ENCODE peak calls at places on chromosomes 4 and X, in seven cellular contexts. T is IMR-90, B is endothelial cell of umbilical vein, G is sigmoid colon, F is Peyer's patch, P is heart left ventricle, D is upper lobe of left lung. E is an unnamed sample.

GRCh38 chrX:71919436-71919835 is 8.8 kb downstream of the NHSL2 start:
- DNase-seq in G (no peak), F (no peak), T (peak), P (no peak), B (no peak), D (no peak), E (no peak)

GRCh38 chrX:67780694-67781109 is 236.9 kb downstream of the AR start:
- DNase-seq in F (no peak), D (peak), B (peak), T (peak), P (peak), G (peak), E (peak)

GRCh38 chrX:40099046-40099968 is 1.5 kb upstream of the BCOR start:
- DNase-seq in G (peak), P (peak), F (peak), T (no peak), D (peak), B (no peak), E (peak)

GRCh38 chr4:90292438-90292837 is 165.2 kb downstream of the CCSER1 start:
- DNase-seq in G (no peak), F (no peak), B (no peak), D (no peak), P (no peak), T (no peak), E (no peak)

GRCh38 chr4:181548873-181549541 is 694.2 kb upstream of the TENM3 start:
- DNase-seq in T (peak), G (no peak), D (no peak), B (no peak), P (no peak), F (no peak), E (no peak)

GRCh38 chrX:74925210-74926088 is at the start of gene NEXMIF:
- DNase-seq in D (peak), B (no peak), T (no peak), G (peak), F (peak), P (peak), E (peak)

GRCh38 chr4:1012031-1012739 is 759 bp downstream of the FGFRL1 start:
- DNase-seq in G (peak), B (peak), T (no peak), D (peak), F (peak), P (no peak), E (peak)

GRCh38 chr4:22553560-22553959 is 37.7 kb upstream of the ADGRA3 start:
- DNase-seq in G (no peak), B (no peak), F (no peak), T (no peak), P (no peak), D (no peak), E (no peak)

GRCh38 chrX:25275159-25275558 is 259.4 kb upstream of the ARX start:
- DNase-seq in F (no peak), P (no peak), D (no peak), G (no peak), T (no peak), B (no peak), E (no peak)

GRCh38 chr4:102675142-102675541 is 85.6 kb downstream of the MANBA start:
- DNase-seq in G (no peak), F (no peak), D (no peak), P (no peak), B (no peak), T (peak), E (no peak)

GRCh38 chrX:154349979-154350378 is 24.5 kb downstream of the FLNA start:
- DNase-seq in T (no peak), F (no peak), G (no peak), P (no peak), D (no peak), B (no peak), E (no peak)

GRCh38 chr4:110287130-110287529 is 88.7 kb upstream of the ELOVL6 start:
- DNase-seq in T (peak), D (no peak), F (no peak), B (no peak), P (no peak), G (no peak), E (no peak)

GRCh38 chrX:68936608-68937007 is 107.8 kb downstream of the EFNB1 start:
- DNase-seq in F (no peak), G (peak), D (peak), T (peak), B (no peak), P (no peak), E (peak)

GRCh38 chr4:181870326-181870725 is 372.9 kb upstream of the TENM3 start:
- DNase-seq in F (no peak), G (no peak), P (no peak), B (no peak), D (no peak), T (peak), E (no peak)

DNA sequence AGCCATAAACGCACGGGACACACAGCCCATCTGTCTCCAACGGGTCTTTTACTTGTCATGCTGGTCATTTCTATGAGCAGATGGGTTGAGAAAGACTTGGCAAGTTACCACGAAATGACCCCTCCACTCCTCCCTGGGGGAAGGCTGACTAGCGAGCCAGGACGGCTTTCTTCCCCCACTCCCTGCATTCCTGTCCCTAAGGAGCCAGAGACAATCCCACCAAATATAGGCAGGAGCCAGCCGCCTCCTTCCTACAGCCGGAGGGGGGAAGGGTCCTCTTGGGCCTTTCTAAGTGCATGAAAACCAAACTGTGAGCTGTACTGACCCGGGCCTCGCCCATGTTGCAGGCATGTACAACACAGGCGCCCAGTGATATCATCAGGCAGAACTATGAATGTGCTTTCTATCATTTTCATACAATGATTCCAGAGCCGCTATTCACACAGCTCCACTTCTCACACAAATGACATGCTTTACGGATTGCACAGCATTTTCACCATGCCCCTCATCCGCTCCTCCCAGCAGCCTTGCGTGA is 28.6 kb downstream of the AFAP1 start:
- DNase-seq in T (peak), P (no peak), G (peak), F (no peak), B (no peak), D (peak), E (no peak)
- H3K4me3 ChIP-seq in T (no peak), P (peak), G (peak), F (no peak), B (no peak), D (peak), E (no peak)

GRCh38 chr4:88527787-88528186 is 4.2 kb upstream of the PYURF start:
- DNase-seq in F (no peak), T (no peak), D (no peak), G (no peak), P (no peak), B (no peak), E (no peak)

GRCh38 chr4:88518911-88519310 is 4.7 kb downstream of the PYURF start:
- DNase-seq in G (no peak), P (no peak), T (no peak), D (no peak), B (no peak), F (no peak), E (no peak)

GRCh38 chr4:88522702-88523324 is 763 bp downstream of the PYURF start:
- DNase-seq in B (peak), D (peak), T (peak), G (peak), F (peak), P (no peak), E (peak)

GRCh38 chr4:88526221-88526815 is 2.7 kb upstream of the PYURF start:
- DNase-seq in F (no peak), T (no peak), B (peak), P (no peak), D (no peak), G (no peak), E (no peak)

GRCh38 chr4:88523325-88524129 is at the start of gene PYURF:
- DNase-seq in B (peak), P (peak), F (peak), D (peak), G (peak), T (peak), E (peak)
- TF ChIP-seq POLR2A in B (peak), P (peak), F (peak), D (peak), G (peak), T (peak), E (peak)

DNA sequence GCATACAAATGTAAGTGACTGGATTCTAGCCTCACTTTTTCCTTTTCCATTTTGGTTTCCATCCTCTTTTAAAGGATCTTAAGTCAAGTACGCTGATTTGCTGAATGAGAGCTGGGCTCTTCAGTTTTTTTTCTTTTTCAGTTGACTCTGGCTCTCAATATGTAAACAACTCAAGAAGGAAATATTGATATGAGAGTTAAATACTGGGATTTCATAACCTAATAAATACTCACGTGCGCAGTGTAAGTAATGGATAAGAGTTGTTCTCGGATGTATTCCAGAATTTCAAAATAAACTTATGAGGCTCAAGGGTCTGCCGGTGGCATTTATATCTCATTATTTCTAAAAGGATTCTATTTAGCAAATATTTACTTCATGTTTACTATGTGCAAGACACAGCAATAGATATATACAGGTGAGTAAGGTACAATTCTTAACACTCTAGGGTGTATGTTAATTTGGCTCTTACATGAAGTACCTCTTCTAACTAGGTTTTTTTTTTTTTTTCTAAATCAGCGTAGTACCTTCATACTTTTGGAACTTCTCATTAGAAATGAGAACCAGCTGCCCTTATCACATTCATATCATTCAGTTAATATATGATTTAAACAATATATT is 11.0 kb upstream of the MAGEB10 start:
- DNase-seq in T (no peak), D (no peak), F (no peak), P (no peak), G (no peak), B (no peak), E (no peak)
- H3K4me3 ChIP-seq in T (no peak), D (no peak), F (no peak), P (no peak), G (no peak), B (no peak), E (no peak)

GRCh38 chr4:151114338-151114737 is 14.9 kb downstream of the RPS3A start:
- DNase-seq in D (no peak), P (no peak), B (no peak), F (no peak), T (no peak), G (no peak), E (no peak)
- TF ChIP-seq POLR2A in D (no peak), P (no peak), B (no peak), F (no peak), T (no peak), G (no peak), E (no peak)